ENCODE peak calls at places on chromosomes 13 and 19, in nine cellular contexts. O is lower leg skin, D is ascending aorta, I is neural progenitor cell, T is fibroblast of pulmonary artery, H is lung, L is PC-3, G is HFF-Myc, M is GM12865. Y is an unnamed sample.

GRCh38 chr19:19205416-19206410 is 2.5 kb upstream of the NR2C2AP start:
- DNase-seq in O (no peak), D (no peak), I (no peak), T (no peak), H (no peak), L (no peak), G (no peak), M (no peak), Y (no peak)

GRCh38 chr19:18603255-18603957 is 3.2 kb downstream of the CRLF1 start:
- DNase-seq in O (peak; percentile 83), D (no peak), I (peak; percentile 75), T (peak; percentile 25), H (no peak), L (peak; percentile 15), G (no peak), M (peak; percentile 24), Y (no peak)

GRCh38 chr19:9827325-9828238 is at the start of gene UBL5:
- DNase-seq in O (peak; percentile 97), D (peak; percentile 52), I (peak; percentile 94), T (peak; percentile 80), H (peak; percentile 92), L (peak; percentile 94), G (peak; percentile 61), M (peak; percentile 95), Y (peak; percentile 89)

GRCh38 chr19:15452111-15453047 is 2.6 kb upstream of the WIZ start:
- DNase-seq in O (peak; percentile 97), D (peak; percentile 53), I (peak; percentile 96), T (peak; percentile 86), H (peak; percentile 87), L (peak; percentile 82), G (no peak), M (no peak), Y (peak; percentile 87)

GRCh38 chr19:3186891-3187661 is 1.3 kb downstream of the NCLN start:
- DNase-seq in O (no peak), D (no peak), I (no peak), T (no peak), H (no peak), L (peak; percentile 8), G (no peak), M (no peak), Y (no peak)

GRCh38 chr19:56823956-56824355 is 16.6 kb downstream of the PEG3 start:
- DNase-seq in O (no peak), D (no peak), I (no peak), T (no peak), H (peak; percentile 19), L (no peak), G (no peak), M (no peak), Y (no peak)

GRCh38 chr13:112968910-112969691 is at the start of gene MCF2L:
- DNase-seq in O (no peak), D (no peak), I (peak; percentile 68), T (peak; percentile 54), H (peak; percentile 41), L (peak; percentile 45), G (peak; percentile 2), M (peak; percentile 3), Y (peak; percentile 58)

GRCh38 chr19:37329686-37330085 is 41.2 kb upstream of the ZNF527 start:
- DNase-seq in O (no peak), D (no peak), I (peak; percentile 25), T (peak; percentile 14), H (no peak), L (peak; percentile 16), G (no peak), M (no peak), Y (peak; percentile 44)

GRCh38 chr19:10086032-10086903 is at the start of gene SHFL:
- DNase-seq in O (peak; percentile 94), D (no peak), I (peak; percentile 77), T (peak; percentile 54), H (peak; percentile 70), L (peak; percentile 54), G (no peak), M (peak; percentile 92), Y (peak; percentile 78)

GRCh38 chr13:20923272-20923671 is 20.7 kb upstream of the XPO4 start:
- DNase-seq in O (peak; percentile 45), D (no peak), I (no peak), T (no peak), H (no peak), L (no peak), G (no peak), M (no peak), Y (no peak)

GRCh38 chr13:83905641-83906040 is 23.4 kb upstream of the SLITRK1 start:
- DNase-seq in O (no peak), D (no peak), I (no peak), T (no peak), H (no peak), L (no peak), G (no peak), M (no peak), Y (peak; percentile 3)

GRCh38 chr13:99657848-99658265 is 156.6 kb downstream of the TM9SF2 start:
- DNase-seq in O (peak; percentile 88), D (no peak), I (peak; percentile 79), T (peak; percentile 28), H (no peak), L (no peak), G (no peak), M (no peak), Y (no peak)

GRCh38 chr13:32105653-32106313 is 74.2 kb downstream of the FRY start:
- DNase-seq in O (no peak), D (no peak), I (no peak), T (no peak), H (no peak), L (no peak), G (no peak), M (no peak), Y (no peak)

GRCh38 chr13:112861876-112862615 is 107.0 kb upstream of the MCF2L start:
- DNase-seq in O (peak; percentile 75), D (no peak), I (no peak), T (no peak), H (no peak), L (no peak), G (no peak), M (no peak), Y (no peak)

DNA sequence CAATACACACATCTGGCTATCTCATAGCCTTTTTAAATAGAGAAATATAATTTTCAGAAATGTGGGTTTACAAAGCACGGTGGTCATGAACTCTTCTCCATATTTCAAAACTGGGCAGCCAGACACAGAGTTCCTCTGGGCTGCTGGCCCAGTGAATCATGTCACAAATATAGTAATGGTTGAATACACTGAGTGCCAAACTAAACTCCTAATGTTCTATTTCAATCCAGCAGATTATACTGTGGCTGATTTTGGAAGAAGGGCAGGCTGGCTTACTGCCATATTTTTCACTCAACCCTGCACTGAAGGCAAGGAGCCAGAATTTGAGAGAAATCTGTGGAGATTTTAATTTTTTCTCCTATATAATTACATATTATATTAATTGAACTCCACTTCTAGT is 17.1 kb upstream of the PRR20A start:
- DNase-seq in O (no peak), D (peak; percentile 13), I (no peak), T (peak; percentile 51), H (no peak), L (no peak), G (no peak), M (no peak), Y (no peak)
- H3K4me3 ChIP-seq in O (no peak overlapping the region), D (no peak overlapping the region), I (no peak overlapping the region), T (no peak overlapping the region), H (no peak overlapping the region), L (no peak overlapping the region), G (no peak overlapping the region), M (no peak overlapping the region), Y (no peak overlapping the region)

GRCh38 chr19:409006-409514 is at the start of gene C2CD4C:
- DNase-seq in O (peak; percentile 82), D (no peak), I (peak; percentile 71), T (no peak), H (no peak), L (no peak), G (no peak), M (no peak), Y (no peak)
- H3K4me3 ChIP-seq in O (peak within 1 kb of the TSS; percentile 6), D (peak within 1 kb of the TSS; percentile 65), I (peak within 1 kb of the TSS; percentile 99), T (peak within 1 kb of the TSS; percentile 12), H (peak within 1 kb of the TSS; percentile 25), L (peak within 1 kb of the TSS; percentile 39), G (peak within 1 kb of the TSS; percentile 34), M (no peak within 1 kb of the TSS), Y (peak within 1 kb of the TSS; percentile 36)

GRCh38 chr19:14105680-14106079 is 11.9 kb downstream of the PRKACA start:
- DNase-seq in O (no peak), D (no peak), I (no peak), T (no peak), H (no peak), L (no peak), G (no peak), M (no peak), Y (no peak)

GRCh38 chr19:14103310-14103709 is 12.8 kb upstream of the SAMD1 start:
- DNase-seq in O (no peak), D (no peak), I (no peak), T (no peak), H (no peak), L (no peak), G (no peak), M (no peak), Y (no peak)

GRCh38 chr19:14101003-14101545 is 10.5 kb upstream of the SAMD1 start:
- DNase-seq in O (no peak), D (no peak), I (no peak), T (no peak), H (no peak), L (no peak), G (no peak), M (no peak), Y (no peak)

GRCh38 chr19:14102102-14102696 is 11.6 kb upstream of the SAMD1 start:
- DNase-seq in O (no peak), D (no peak), I (no peak), T (no peak), H (no peak), L (peak; percentile 34), G (no peak), M (no peak), Y (peak; percentile 51)

DNA sequence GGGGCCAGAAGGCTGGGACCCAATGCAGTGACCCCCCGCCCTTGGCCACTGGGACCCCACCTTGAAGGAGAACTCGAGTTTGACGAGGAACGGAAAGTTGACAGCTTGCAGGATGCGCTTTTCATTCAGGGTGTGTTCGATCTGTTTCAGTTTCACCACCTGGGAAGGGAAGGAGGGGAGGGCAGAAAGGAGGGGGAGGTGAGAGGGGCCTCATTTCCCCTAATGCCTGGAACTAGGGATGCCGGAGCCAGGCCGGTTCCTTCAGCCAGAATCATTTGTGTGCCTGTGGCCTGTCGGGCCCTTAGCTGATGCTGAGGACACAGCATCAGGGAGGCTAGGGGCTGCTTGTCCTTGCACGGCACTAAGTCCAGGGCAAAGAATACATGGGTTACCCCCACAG is 12.2 kb upstream of the SAMD1 start:
- DNase-seq in O (no peak), D (no peak), I (no peak), T (no peak), H (no peak), L (no peak), G (no peak), M (no peak), Y (no peak)
- H3K4me3 ChIP-seq in O (no peak overlapping the region), D (no peak overlapping the region), I (no peak overlapping the region), T (no peak overlapping the region), H (no peak overlapping the region), L (no peak overlapping the region), G (no peak overlapping the region), M (no peak overlapping the region), Y (no peak overlapping the region)

DNA sequence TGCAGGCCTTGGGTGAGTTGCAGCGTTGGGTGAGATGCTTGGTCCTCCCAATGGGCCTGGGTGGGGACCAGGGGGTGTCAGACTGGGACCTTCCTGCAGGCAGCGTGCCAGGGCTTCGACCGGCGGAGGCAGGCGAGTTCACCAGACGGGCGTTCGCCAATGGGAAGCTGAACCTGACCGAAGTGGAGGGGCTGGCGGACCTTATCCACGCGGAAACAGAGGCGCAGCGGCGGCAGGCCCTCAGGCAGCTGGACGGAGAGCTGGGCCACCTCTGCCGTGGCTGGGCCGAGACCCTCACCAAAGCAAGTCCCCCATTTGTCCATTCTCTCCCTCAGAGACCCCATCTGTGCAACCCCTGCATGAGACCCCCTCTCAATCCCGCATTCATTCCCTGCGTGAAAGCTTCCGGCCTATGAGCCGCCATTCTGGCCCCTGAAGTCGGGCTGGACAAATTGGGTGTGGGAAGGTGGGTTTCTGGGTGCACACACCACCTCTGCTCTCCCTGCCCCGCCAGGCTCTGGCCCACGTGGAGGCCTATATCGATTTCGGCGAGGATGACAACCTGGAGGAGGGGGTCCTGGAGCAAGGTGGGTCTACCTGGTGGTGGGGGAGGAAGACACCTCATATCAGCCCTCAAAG is 1.2 kb downstream of the GTPBP3 start:
- DNase-seq in O (no peak), D (no peak), I (no peak), T (no peak), H (no peak), L (no peak), G (no peak), M (no peak), Y (no peak)
- H3K4me3 ChIP-seq in O (no peak overlapping the region), D (peak overlapping the region; percentile 84), I (peak overlapping the region; percentile 94), T (peak overlapping the region; percentile 95), H (no peak overlapping the region), L (peak overlapping the region; percentile 86), G (peak overlapping the region; percentile 66), M (peak overlapping the region; percentile 82), Y (peak overlapping the region; percentile 74)